ENCODE peak calls at places on chromosomes 2 and 18, in five cellular contexts. K, W, H, E and Y are unnamed samples.

GRCh38 chr2:48113767-48114166 is 207.5 kb upstream of the FBXO11 start:
- DNase-seq in W (peak), H (no peak), E (no peak), K (no peak), Y (no peak)

GRCh38 chr2:143263045-143263625 is 133.9 kb downstream of the ARHGAP15 start:
- DNase-seq in E (no peak), K (no peak), W (no peak), H (peak), Y (no peak)

GRCh38 chr2:101395545-101396351 is 8.4 kb upstream of the CREG2 start:
- DNase-seq in K (no peak), W (no peak), H (peak), E (no peak), Y (no peak)

GRCh38 chr18:61554117-61554776 is 221.0 kb downstream of the CDH20 start:
- DNase-seq in W (no peak), H (no peak), K (no peak), E (no peak), Y (no peak)

GRCh38 chr2:210768329-210768910 is 212.0 kb downstream of the CPS1 start:
- DNase-seq in E (no peak), K (no peak), H (no peak), W (no peak), Y (no peak)

GRCh38 chr2:182300603-182301002 is 126.2 kb downstream of the PDE1A start:
- DNase-seq in W (peak), K (no peak), E (no peak), H (peak), Y (no peak)

GRCh38 chr2:37568565-37568964 is 102.9 kb downstream of the CDC42EP3 start:
- DNase-seq in H (no peak), W (no peak), E (no peak), K (no peak), Y (no peak)

GRCh38 chr2:218834685-218835084 is 3.1 kb upstream of the PRKAG3 start:
- DNase-seq in E (no peak), H (no peak), K (no peak), W (no peak), Y (no peak)

GRCh38 chr2:17520761-17521160 is 2.5 kb upstream of the RAD51AP2 start:
- DNase-seq in K (no peak), H (no peak), E (no peak), W (no peak), Y (no peak)

GRCh38 chr2:163665817-163666216 is 70.0 kb downstream of the FIGN start:
- DNase-seq in K (no peak), W (peak), E (no peak), H (peak), Y (no peak)

GRCh38 chr18:21341141-21341540 is 99.1 kb downstream of the GREB1L start:
- DNase-seq in E (no peak), W (no peak), H (peak), K (no peak), Y (no peak)

GRCh38 chr2:164538250-164538866 is 82.9 kb downstream of the GRB14 start:
- DNase-seq in E (no peak), W (peak), K (no peak), H (peak), Y (peak)

GRCh38 chr2:122191331-122191730 is 435.9 kb downstream of the TSN start:
- DNase-seq in K (no peak), H (no peak), W (peak), E (no peak), Y (no peak)

GRCh38 chr2:44358498-44358897 is 2.8 kb downstream of the PREPL start:
- DNase-seq in K (peak), W (no peak), E (no peak), H (peak), Y (peak)

GRCh38 chr2:157748371-157749132 is 119.9 kb upstream of the ACVR1C start:
- DNase-seq in E (no peak), W (peak), K (no peak), H (peak), Y (no peak)

GRCh38 chr18:43627833-43628370 is 350.6 kb upstream of the SYT4 start:
- DNase-seq in E (no peak), K (no peak), W (no peak), H (no peak), Y (no peak)

GRCh38 chr2:156182132-156182531 is 150.4 kb downstream of the NR4A2 start:
- DNase-seq in W (no peak), H (no peak), K (no peak), E (peak), Y (no peak)

GRCh38 chr2:118967124-118967880 is 25.3 kb downstream of the MARCO start:
- DNase-seq in K (no peak), E (no peak), H (no peak), W (no peak), Y (no peak)

GRCh38 chr2:118965737-118966136 is 23.7 kb downstream of the MARCO start:
- DNase-seq in W (no peak), H (no peak), K (no peak), E (no peak), Y (no peak)

GRCh38 chr2:118969734-118970395 is 27.9 kb downstream of the MARCO start:
- DNase-seq in W (no peak), K (no peak), H (no peak), E (no peak), Y (no peak)

GRCh38 chr2:118969025-118969733 is 27.2 kb downstream of the MARCO start:
- DNase-seq in H (no peak), K (no peak), E (no peak), W (no peak), Y (no peak)

GRCh38 chr2:118968031-118968430 is 26.0 kb downstream of the MARCO start:
- DNase-seq in E (no peak), K (no peak), W (no peak), H (no peak), Y (no peak)
- H3K4me3 ChIP-seq in E (no peak), K (no peak), W (no peak), H (no peak), Y (no peak)

GRCh38 chr2:177296047-177296446 is 31.5 kb upstream of the NFE2L2 start:
- DNase-seq in H (peak), E (no peak), W (peak), K (no peak), Y (no peak)
- H3K4me3 ChIP-seq in H (no peak), E (no peak), W (no peak), K (peak), Y (no peak)

GRCh38 chr18:3230401-3231334 is 10.9 kb upstream of the MYOM1 start:
- DNase-seq in W (peak), K (peak), H (no peak), E (no peak), Y (peak)
- H3K4me3 ChIP-seq in W (no peak), K (peak), H (no peak), E (no peak), Y (no peak)

GRCh38 chr2:5668682-5669267 is 23.4 kb upstream of the SOX11 start:
- DNase-seq in E (no peak), W (no peak), H (no peak), K (no peak), Y (peak)

GRCh38 chr2:5672749-5673147 is 19.4 kb upstream of the SOX11 start:
- DNase-seq in E (no peak), W (no peak), K (no peak), H (no peak), Y (no peak)

GRCh38 chr2:5677133-5677532 is 15.1 kb upstream of the SOX11 start:
- DNase-seq in H (no peak), K (no peak), W (no peak), E (no peak), Y (no peak)

GRCh38 chr2:5673148-5673860 is 18.9 kb upstream of the SOX11 start:
- DNase-seq in E (no peak), H (no peak), W (no peak), K (no peak), Y (no peak)

GRCh38 chr2:5673861-5674240 is 18.3 kb upstream of the SOX11 start:
- DNase-seq in E (no peak), H (peak), K (no peak), W (no peak), Y (no peak)
- H3K4me3 ChIP-seq in E (no peak), H (no peak), K (no peak), W (no peak), Y (peak)

GRCh38 chr2:68837861-68838341 is 33.3 kb downstream of the BMP10 start:
- DNase-seq in E (no peak), K (no peak), H (peak), W (no peak), Y (no peak)
- H3K4me3 ChIP-seq in E (no peak), K (no peak), H (no peak), W (no peak), Y (no peak)

GRCh38 chr18:12253027-12253426 is 1.1 kb upstream of the CIDEA start:
- DNase-seq in E (no peak), H (no peak), K (no peak), W (no peak), Y (no peak)

GRCh38 chr18:12253517-12254136 is 534 bp upstream of the CIDEA start:
- DNase-seq in E (no peak), H (no peak), W (no peak), K (peak), Y (no peak)

GRCh38 chr18:12255626-12256026 is 1.5 kb downstream of the CIDEA start:
- DNase-seq in K (no peak), W (peak), H (peak), E (no peak), Y (no peak)

GRCh38 chr18:12254137-12254819 is at the start of gene CIDEA:
- DNase-seq in K (no peak), H (peak), W (peak), E (no peak), Y (no peak)

DNA sequence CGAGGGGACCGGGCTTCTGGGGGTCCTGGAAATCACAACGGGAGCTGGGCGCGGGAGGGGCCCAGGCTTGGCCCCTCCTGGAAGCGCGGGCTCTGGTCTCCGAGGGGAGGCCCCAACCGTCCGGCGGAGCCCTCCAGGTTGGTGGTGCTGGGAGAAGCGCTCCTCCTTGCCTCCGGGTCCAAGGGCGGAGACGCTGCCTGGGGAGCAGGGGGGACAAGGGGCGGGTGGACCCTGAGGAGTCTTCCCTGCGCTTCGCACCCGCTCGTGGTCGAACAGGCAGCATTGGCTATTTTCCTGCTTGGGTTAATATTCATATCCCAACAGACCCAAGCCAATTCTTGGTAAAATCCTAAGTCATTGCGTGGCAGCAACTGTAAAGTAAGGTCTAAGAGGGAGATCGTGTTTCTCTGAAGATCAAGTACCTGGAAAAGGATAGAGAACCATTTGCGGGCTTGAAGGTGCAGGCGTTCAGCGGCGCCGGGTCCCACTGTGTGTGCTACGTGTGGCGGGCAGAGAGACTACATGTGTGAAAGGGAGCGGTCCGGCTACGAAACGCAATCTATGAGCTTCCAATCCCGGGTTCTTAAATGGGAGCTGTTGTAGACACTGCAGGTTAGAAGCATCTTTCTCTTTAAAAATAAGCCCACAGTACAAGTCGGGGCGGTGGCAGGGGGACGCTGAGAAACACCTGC is 805 bp downstream of the CIDEA start:
- DNase-seq in W (no peak), K (no peak), H (no peak), E (no peak), Y (no peak)
- H3K4me3 ChIP-seq in W (no peak), K (no peak), H (no peak), E (no peak), Y (no peak)

GRCh38 chr2:205675861-205676516 is 6.3 kb upstream of the NRP2 start:
- DNase-seq in W (peak), E (no peak), K (peak), H (peak), Y (peak)
- H3K4me3 ChIP-seq in W (no peak), E (no peak), K (peak), H (no peak), Y (no peak)